ENCODE peak calls at places on chromosomes 13 and 19, in seven cellular contexts. J is CD8-positive, alpha-beta T cell; T is PC-3; L is fibroblast of the aortic adventitia; M is K562; R is lower leg skin; Z is body of pancreas. Q is an unnamed sample.

GRCh38 chr19:21569497-21569870 is 64.1 kb downstream of the ZNF429 start:
- DNase-seq in M (no peak), J (no peak), L (no peak), R (no peak), T (no peak), Z (peak; percentile 67), Q (no peak)

GRCh38 chr13:28584873-28585317 is 74.0 kb upstream of the POMP start:
- DNase-seq in J (no peak), M (no peak), L (peak; percentile 59), R (no peak), Z (no peak), T (peak; percentile 48), Q (peak; percentile 63)

GRCh38 chr19:27828781-27829275 is 1384.1 kb downstream of the UQCRFS1 start:
- DNase-seq in M (no peak), Z (no peak), R (no peak), L (no peak), J (no peak), T (no peak), Q (no peak)

GRCh38 chr13:44760434-44760833 is 184.3 kb upstream of the TSC22D1 start:
- DNase-seq in M (no peak), Z (peak; percentile 32), J (no peak), L (no peak), T (no peak), R (no peak), Q (no peak)

GRCh38 chr19:41646589-41647204 is 19.8 kb upstream of the CEACAM4 start:
- DNase-seq in L (peak; percentile 2), M (peak; percentile 58), T (peak; percentile 30), R (no peak), Z (peak; percentile 20), J (no peak), Q (no peak)

GRCh38 chr19:49801966-49802661 is 11.0 kb downstream of the FUZ start:
- DNase-seq in J (no peak), L (peak; percentile 88), M (peak; percentile 39), T (no peak), R (peak; percentile 73), Z (peak; percentile 71), Q (peak; percentile 86)

GRCh38 chr13:28820099-28821051 is at the start of gene MTUS2:
- DNase-seq in T (no peak), R (no peak), J (no peak), M (peak; percentile 69), Z (no peak), L (no peak), Q (no peak)

GRCh38 chr19:17048885-17049453 is 22.4 kb upstream of the CPAMD8 start:
- DNase-seq in M (no peak), Z (no peak), T (no peak), L (no peak), J (no peak), R (no peak), Q (no peak)

GRCh38 chr19:543912-544608 is at the start of gene GZMM:
- DNase-seq in M (peak; percentile 69), Z (no peak), R (no peak), J (peak; percentile 66), L (no peak), T (no peak), Q (no peak)

GRCh38 chr13:35826626-35827254 is 304.4 kb downstream of the DCLK1 start:
- DNase-seq in R (no peak), Z (no peak), T (no peak), M (peak; percentile 47), L (no peak), J (no peak), Q (no peak)

GRCh38 chr13:24630851-24631341 is 49.3 kb upstream of the ATP12A start:
- DNase-seq in T (peak; percentile 28), M (peak; percentile 41), L (no peak), Z (no peak), R (no peak), J (no peak), Q (no peak)

GRCh38 chr13:56424246-56424645 is 716.5 kb upstream of the PRR20A start:
- DNase-seq in J (no peak), M (no peak), T (no peak), L (no peak), Z (no peak), R (no peak), Q (no peak)

GRCh38 chr19:38298841-38299680 is 5.0 kb upstream of the C19orf33 start:
- DNase-seq in Z (no peak), R (no peak), L (peak; percentile 58), J (no peak), T (peak; percentile 50), M (no peak), Q (peak; percentile 22)

GRCh38 chr19:34430738-34431625 is 2.8 kb downstream of the UBA2 start:
- DNase-seq in L (peak; percentile 63), Z (no peak), R (no peak), T (peak; percentile 59), M (peak; percentile 61), J (no peak), Q (peak; percentile 53)
- TF ChIP-seq CTCF in L (peak; percentile 85), Z (peak; percentile 48), R (no peak), T (peak; percentile 66), M (peak; percentile 78), J (peak; percentile 69), Q (peak; percentile 82)

GRCh38 chr13:112071011-112071901 is 4.3 kb downstream of the SOX1 start:
- DNase-seq in J (no peak), T (no peak), Z (no peak), M (no peak), L (no peak), R (no peak), Q (no peak)

GRCh38 chr13:112072531-112073244 is 5.7 kb downstream of the SOX1 start:
- DNase-seq in M (no peak), Z (no peak), R (no peak), T (no peak), L (no peak), J (no peak), Q (no peak)

GRCh38 chr13:112074139-112074710 is 7.3 kb downstream of the SOX1 start:
- DNase-seq in M (no peak), T (no peak), Z (no peak), J (no peak), R (no peak), L (no peak), Q (no peak)

GRCh38 chr13:112071902-112072530 is 5.1 kb downstream of the SOX1 start:
- DNase-seq in Z (no peak), T (no peak), L (no peak), R (no peak), M (no peak), J (no peak), Q (no peak)

GRCh38 chr13:112073245-112074138 is 6.5 kb downstream of the SOX1 start:
- DNase-seq in J (no peak), R (no peak), M (no peak), L (no peak), T (no peak), Z (no peak), Q (no peak)
- H3K4me3 ChIP-seq in J (no peak overlapping the region), R (no peak overlapping the region), M (no peak overlapping the region), L (no peak overlapping the region), T (no peak overlapping the region), Z (no peak overlapping the region), Q (no peak overlapping the region)

GRCh38 chr19:47122359-47123335 is 8.0 kb upstream of the SAE1 start:
- DNase-seq in J (no peak), Z (no peak), L (peak; percentile 81), M (no peak), T (peak; percentile 69), R (no peak), Q (peak; percentile 71)
- TF ChIP-seq CTCF in J (no peak), Z (no peak), L (no peak), M (no peak), T (no peak), R (no peak), Q (no peak)

DNA sequence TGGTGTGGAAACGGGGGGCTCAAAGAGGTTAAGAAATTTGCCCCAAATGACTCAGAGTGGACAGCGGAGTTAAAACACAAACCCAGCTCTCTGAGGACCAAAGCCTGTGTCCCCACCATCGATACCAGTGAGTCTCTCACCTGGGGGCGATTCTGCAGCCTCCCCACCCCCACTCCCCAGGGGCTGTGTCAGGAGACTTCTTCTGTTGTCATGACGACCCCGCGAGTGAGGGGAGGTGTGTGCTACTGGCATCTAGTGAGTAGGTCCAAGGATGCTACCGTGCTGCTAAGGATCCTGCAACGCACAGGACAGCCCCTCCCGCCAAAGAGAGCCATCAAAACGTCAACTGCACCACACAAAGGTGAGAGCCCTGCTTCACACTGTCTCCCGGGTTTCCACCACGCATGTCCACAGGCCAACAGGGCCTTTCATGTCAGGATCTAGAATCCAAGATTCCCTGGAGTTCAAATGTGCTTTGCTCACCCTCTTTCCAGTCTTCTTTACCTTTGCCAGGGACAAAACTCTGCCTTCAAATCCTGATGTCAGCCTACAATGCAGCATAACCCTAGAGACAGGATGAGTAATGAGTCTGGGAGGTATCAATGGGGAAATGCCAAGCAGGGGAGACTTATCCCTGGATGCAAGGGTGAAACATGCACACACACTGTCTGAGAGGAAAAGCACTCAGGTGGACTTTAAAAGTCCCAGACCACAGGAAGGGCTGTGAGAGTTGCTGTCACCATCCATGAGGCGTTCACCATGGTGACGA is 3.9 kb downstream of the RANBP3 start:
- DNase-seq in R (no peak), T (no peak), M (no peak), J (no peak), Z (no peak), L (no peak), Q (no peak)
- H3K4me3 ChIP-seq in R (no peak overlapping the region), T (no peak overlapping the region), M (no peak overlapping the region), J (no peak overlapping the region), Z (no peak overlapping the region), L (no peak overlapping the region), Q (no peak overlapping the region)

GRCh38 chr19:58055483-58055874 is 3.6 kb upstream of the ZNF135 start:
- DNase-seq in T (no peak), L (no peak), M (no peak), Z (no peak), R (no peak), J (no peak), Q (no peak)
- TF ChIP-seq CTCF in T (no peak), L (no peak), M (no peak), Z (no peak), R (no peak), J (no peak), Q (no peak)

DNA sequence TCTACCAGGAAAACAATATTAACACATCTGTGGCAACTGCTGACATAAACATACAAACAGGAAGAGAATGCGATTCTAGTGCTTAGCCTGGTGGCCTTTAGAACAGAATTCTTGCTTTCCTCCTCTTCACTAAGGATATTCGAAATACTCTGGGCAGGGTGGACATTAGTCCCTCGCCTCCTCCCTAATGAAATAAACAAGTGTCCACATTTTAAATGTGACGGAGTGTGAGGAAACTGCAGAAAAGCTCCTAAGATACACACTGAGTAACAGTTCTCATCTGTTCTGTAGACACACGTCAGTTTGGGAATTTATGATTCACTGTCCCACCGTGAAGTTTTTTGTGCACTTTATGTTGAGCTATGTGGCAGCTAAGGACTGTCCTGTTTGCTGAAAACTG is 639 bp downstream of the STARD13 start:
- DNase-seq in R (no peak), M (no peak), J (no peak), L (peak; percentile 40), Z (no peak), T (peak; percentile 53), Q (peak; percentile 47)
- H3K4me3 ChIP-seq in R (peak overlapping the region; percentile 59), M (no peak overlapping the region), J (no peak overlapping the region), L (peak overlapping the region; percentile 93), Z (peak overlapping the region; percentile 8), T (peak overlapping the region; percentile 83), Q (peak overlapping the region; percentile 77)